ENCODE peak calls at places on chromosomes 6 and 20, in ten cellular contexts. One of them, this sample, is unnamed.
A peak's percentile ranks its signal among the peaks of the same experiment; 100 is the strongest.

GRCh38 chr6:2855061-2855519 is 13.4 kb upstream of the SERPINB1 start:
- DNase-seq in left ventricle myocardium superior: no peak
- DNase-seq in GM04503: no peak
- DNase-seq in iris pigment epithelial cell: peak; percentile 35
- DNase-seq in GOT3: no peak
- DNase-seq in heart right ventricle: no peak
- DNase-seq in B cell: no peak
- DNase-seq in G401: no peak
- DNase-seq in astrocyte of the cerebellum: no peak
- DNase-seq in NCI-H1417 treated with DMSO at 0.1 percent for 48 hours: no peak
- DNase-seq in this sample: no peak

GRCh38 chr6:57162008-57162407 is 10.1 kb upstream of the BAG2 start:
- DNase-seq in astrocyte of the cerebellum: no peak
- DNase-seq in heart right ventricle: no peak
- DNase-seq in GOT3: no peak
- DNase-seq in NCI-H1417 treated with DMSO at 0.1 percent for 48 hours: no peak
- DNase-seq in left ventricle myocardium superior: no peak
- DNase-seq in GM04503: no peak
- DNase-seq in B cell: no peak
- DNase-seq in G401: no peak
- DNase-seq in iris pigment epithelial cell: peak; percentile 49
- DNase-seq in this sample: no peak

GRCh38 chr20:38414769-38415450 is 20.2 kb downstream of the SNHG17 start:
- DNase-seq in iris pigment epithelial cell: no peak
- DNase-seq in GM04503: no peak
- DNase-seq in astrocyte of the cerebellum: no peak
- DNase-seq in GOT3: no peak
- DNase-seq in left ventricle myocardium superior: no peak
- DNase-seq in G401: no peak
- DNase-seq in heart right ventricle: no peak
- DNase-seq in B cell: no peak
- DNase-seq in NCI-H1417 treated with DMSO at 0.1 percent for 48 hours: no peak
- DNase-seq in this sample: no peak

GRCh38 chr20:46273701-46274100 is 34.6 kb downstream of the CDH22 start:
- DNase-seq in G401: peak; percentile 53
- DNase-seq in B cell: no peak
- DNase-seq in GM04503: no peak
- DNase-seq in left ventricle myocardium superior: no peak
- DNase-seq in GOT3: no peak
- DNase-seq in iris pigment epithelial cell: no peak
- DNase-seq in astrocyte of the cerebellum: no peak
- DNase-seq in NCI-H1417 treated with DMSO at 0.1 percent for 48 hours: no peak
- DNase-seq in heart right ventricle: no peak
- DNase-seq in this sample: no peak

GRCh38 chr6:134175532-134176282 is 123.3 kb upstream of the SLC2A12 start:
- DNase-seq in left ventricle myocardium superior: peak; percentile 83
- DNase-seq in G401: peak; percentile 55
- DNase-seq in GM04503: no peak
- DNase-seq in iris pigment epithelial cell: peak; percentile 78
- DNase-seq in heart right ventricle: peak; percentile 82
- DNase-seq in astrocyte of the cerebellum: peak; percentile 46
- DNase-seq in NCI-H1417 treated with DMSO at 0.1 percent for 48 hours: no peak
- DNase-seq in GOT3: peak; percentile 43
- DNase-seq in B cell: peak; percentile 36
- DNase-seq in this sample: no peak

GRCh38 chr20:57323034-57323433 is 6.6 kb upstream of the SPO11 start:
- DNase-seq in G401: peak; percentile 12
- DNase-seq in iris pigment epithelial cell: peak; percentile 5
- DNase-seq in GOT3: peak; percentile 19
- DNase-seq in GM04503: no peak
- DNase-seq in NCI-H1417 treated with DMSO at 0.1 percent for 48 hours: no peak
- DNase-seq in B cell: no peak
- DNase-seq in astrocyte of the cerebellum: no peak
- DNase-seq in left ventricle myocardium superior: no peak
- DNase-seq in heart right ventricle: no peak
- DNase-seq in this sample: no peak

GRCh38 chr20:663315-664090 is 10.5 kb upstream of the SRXN1 start:
- DNase-seq in heart right ventricle: no peak
- DNase-seq in G401: no peak
- DNase-seq in left ventricle myocardium superior: no peak
- DNase-seq in NCI-H1417 treated with DMSO at 0.1 percent for 48 hours: no peak
- DNase-seq in astrocyte of the cerebellum: no peak
- DNase-seq in GOT3: no peak
- DNase-seq in B cell: no peak
- DNase-seq in iris pigment epithelial cell: peak; percentile 45
- DNase-seq in GM04503: no peak
- DNase-seq in this sample: no peak

GRCh38 chr6:160967351-160967750 is 24.2 kb upstream of the MAP3K4 start:
- DNase-seq in heart right ventricle: no peak
- DNase-seq in left ventricle myocardium superior: no peak
- DNase-seq in GOT3: no peak
- DNase-seq in astrocyte of the cerebellum: no peak
- DNase-seq in GM04503: no peak
- DNase-seq in G401: no peak
- DNase-seq in iris pigment epithelial cell: no peak
- DNase-seq in B cell: no peak
- DNase-seq in NCI-H1417 treated with DMSO at 0.1 percent for 48 hours: no peak
- DNase-seq in this sample: no peak

GRCh38 chr6:74041420-74041819 is 345.4 kb downstream of the CD109 start:
- DNase-seq in GM04503: no peak
- DNase-seq in heart right ventricle: no peak
- DNase-seq in iris pigment epithelial cell: no peak
- DNase-seq in left ventricle myocardium superior: no peak
- DNase-seq in GOT3: no peak
- DNase-seq in astrocyte of the cerebellum: no peak
- DNase-seq in NCI-H1417 treated with DMSO at 0.1 percent for 48 hours: no peak
- DNase-seq in B cell: no peak
- DNase-seq in G401: no peak
- DNase-seq in this sample: no peak

GRCh38 chr6:34131326-34132081 is 14.4 kb downstream of the GRM4 start:
- DNase-seq in G401: peak; percentile 77
- DNase-seq in left ventricle myocardium superior: no peak
- DNase-seq in GM04503: no peak
- DNase-seq in GOT3: no peak
- DNase-seq in NCI-H1417 treated with DMSO at 0.1 percent for 48 hours: no peak
- DNase-seq in B cell: no peak
- DNase-seq in astrocyte of the cerebellum: no peak
- DNase-seq in iris pigment epithelial cell: no peak
- DNase-seq in heart right ventricle: no peak
- DNase-seq in this sample: no peak

GRCh38 chr20:15528386-15529111 is 1044.7 kb downstream of the KIF16B start:
- DNase-seq in GOT3: no peak
- DNase-seq in left ventricle myocardium superior: no peak
- DNase-seq in G401: peak; percentile 87
- DNase-seq in iris pigment epithelial cell: peak; percentile 30
- DNase-seq in heart right ventricle: no peak
- DNase-seq in GM04503: no peak
- DNase-seq in B cell: no peak
- DNase-seq in NCI-H1417 treated with DMSO at 0.1 percent for 48 hours: no peak
- DNase-seq in astrocyte of the cerebellum: peak; percentile 66
- DNase-seq in this sample: no peak

GRCh38 chr6:72861935-72862432 is 240.1 kb downstream of the KCNQ5 start:
- DNase-seq in GOT3: no peak
- DNase-seq in heart right ventricle: no peak
- DNase-seq in left ventricle myocardium superior: no peak
- DNase-seq in G401: no peak
- DNase-seq in iris pigment epithelial cell: peak; percentile 49
- DNase-seq in GM04503: peak; percentile 56
- DNase-seq in B cell: no peak
- DNase-seq in NCI-H1417 treated with DMSO at 0.1 percent for 48 hours: no peak
- DNase-seq in astrocyte of the cerebellum: no peak
- DNase-seq in this sample: no peak

GRCh38 chr6:42304313-42304712 is 86.7 kb upstream of the MRPS10 start:
- DNase-seq in G401: no peak
- DNase-seq in B cell: no peak
- DNase-seq in GM04503: no peak
- DNase-seq in left ventricle myocardium superior: no peak
- DNase-seq in GOT3: no peak
- DNase-seq in NCI-H1417 treated with DMSO at 0.1 percent for 48 hours: no peak
- DNase-seq in iris pigment epithelial cell: no peak
- DNase-seq in astrocyte of the cerebellum: no peak
- DNase-seq in heart right ventricle: no peak
- DNase-seq in this sample: no peak

GRCh38 chr6:18327621-18328548 is 59.3 kb upstream of the RNF144B start:
- DNase-seq in heart right ventricle: no peak
- DNase-seq in astrocyte of the cerebellum: no peak
- DNase-seq in GOT3: no peak
- DNase-seq in GM04503: no peak
- DNase-seq in NCI-H1417 treated with DMSO at 0.1 percent for 48 hours: no peak
- DNase-seq in iris pigment epithelial cell: no peak
- DNase-seq in left ventricle myocardium superior: no peak
- DNase-seq in B cell: no peak
- DNase-seq in G401: no peak
- DNase-seq in this sample: no peak

GRCh38 chr20:32564921-32565734 is 20.0 kb downstream of the NOL4L start:
- DNase-seq in G401: no peak
- DNase-seq in B cell: no peak
- DNase-seq in GM04503: no peak
- DNase-seq in heart right ventricle: peak; percentile 48
- DNase-seq in GOT3: no peak
- DNase-seq in iris pigment epithelial cell: peak; percentile 15
- DNase-seq in left ventricle myocardium superior: peak; percentile 67
- DNase-seq in NCI-H1417 treated with DMSO at 0.1 percent for 48 hours: no peak
- DNase-seq in astrocyte of the cerebellum: no peak
- DNase-seq in this sample: no peak

GRCh38 chr6:52077180-52077884 is 10.1 kb downstream of the PKHD1 start:
- DNase-seq in NCI-H1417 treated with DMSO at 0.1 percent for 48 hours: no peak
- DNase-seq in GOT3: no peak
- DNase-seq in GM04503: no peak
- DNase-seq in left ventricle myocardium superior: no peak
- DNase-seq in heart right ventricle: no peak
- DNase-seq in iris pigment epithelial cell: no peak
- DNase-seq in B cell: no peak
- DNase-seq in astrocyte of the cerebellum: no peak
- DNase-seq in G401: no peak
- DNase-seq in this sample: no peak

GRCh38 chr20:41774291-41774690 is 156.1 kb upstream of the CHD6 start:
- DNase-seq in iris pigment epithelial cell: no peak
- DNase-seq in GM04503: no peak
- DNase-seq in astrocyte of the cerebellum: no peak
- DNase-seq in B cell: no peak
- DNase-seq in NCI-H1417 treated with DMSO at 0.1 percent for 48 hours: no peak
- DNase-seq in heart right ventricle: no peak
- DNase-seq in left ventricle myocardium superior: no peak
- DNase-seq in GOT3: no peak
- DNase-seq in G401: no peak
- DNase-seq in this sample: no peak

This sample was measured in GM12864.